ENCODE peak calls at places on chromosomes 2 and 18, in ten cellular contexts. C is stomach, W is K562, H is tibial nerve, E is ovary, O is A549, S is HepG2, K is esophagus muscularis mucosa, Q is sigmoid colon, A is transverse colon. G is an unnamed sample.

GRCh38 chr2:39216495-39217191 is 27.1 kb downstream of the CDKL4 start:
- DNase-seq in O (no peak), A (peak), W (no peak), S (peak), H (no peak), K (no peak), Q (no peak), C (peak), E (no peak), G (no peak)

GRCh38 chr2:222864296-222864695 is 3.5 kb downstream of the ACSL3 start:
- DNase-seq in W (peak), O (no peak), K (no peak), A (no peak), Q (no peak), C (no peak), S (peak), H (no peak), E (no peak), G (no peak)

GRCh38 chr18:74493689-74494088 is 2.5 kb upstream of the CNDP2 start:
- DNase-seq in Q (no peak), W (peak), H (no peak), E (no peak), A (peak), S (peak), K (no peak), O (peak), C (peak), G (peak)

GRCh38 chr2:120422761-120423160 is 76.8 kb downstream of the INHBB start:
- DNase-seq in A (no peak), E (no peak), H (no peak), S (no peak), Q (peak), C (peak), O (no peak), K (no peak), W (no peak), G (no peak)

GRCh38 chr18:37566479-37567060 is 972 bp upstream of the CELF4 start:
- DNase-seq in C (no peak), K (no peak), O (no peak), E (no peak), S (no peak), W (no peak), Q (peak), H (no peak), A (no peak), G (no peak)

GRCh38 chr18:25144835-25145234 is 207.1 kb downstream of the ZNF521 start:
- DNase-seq in E (no peak), W (no peak), H (no peak), Q (no peak), S (peak), C (no peak), K (no peak), O (no peak), A (no peak), G (no peak)

GRCh38 chr2:158128168-158128973 is 26.7 kb downstream of the UPP2 start:
- DNase-seq in K (no peak), Q (no peak), S (peak), O (no peak), E (no peak), H (no peak), C (peak), A (peak), W (no peak), G (no peak)

GRCh38 chr2:231905026-231905425 is 21.2 kb downstream of the NPPC start:
- DNase-seq in K (no peak), W (no peak), C (no peak), S (no peak), A (no peak), H (no peak), E (no peak), Q (peak), O (no peak), G (no peak)

GRCh38 chr2:223674998-223675609 is 72.9 kb upstream of the SCG2 start:
- DNase-seq in E (no peak), K (no peak), S (peak), C (no peak), Q (no peak), H (no peak), A (no peak), W (peak), O (peak), G (no peak)

GRCh38 chr2:51720826-51721225 is 688.9 kb upstream of the NRXN1 start:
- DNase-seq in O (no peak), C (no peak), H (no peak), K (no peak), Q (no peak), W (no peak), S (no peak), E (no peak), A (no peak), G (no peak)

GRCh38 chr2:177830881-177831386 is 241.6 kb downstream of the PDE11A start:
- DNase-seq in A (no peak), E (no peak), C (peak), K (no peak), S (no peak), Q (no peak), W (no peak), O (no peak), H (no peak), G (no peak)

GRCh38 chr18:77049938-77050337 is 82.6 kb downstream of the MBP start:
- DNase-seq in O (no peak), Q (no peak), S (no peak), C (no peak), W (no peak), E (no peak), H (no peak), K (no peak), A (no peak), G (no peak)

GRCh38 chr18:51342815-51343214 is 145.3 kb upstream of the MEX3C start:
- DNase-seq in Q (no peak), K (no peak), C (no peak), S (peak), E (no peak), W (peak), A (no peak), O (peak), H (no peak), G (no peak)

GRCh38 chr2:106858810-106859209 is 27.2 kb downstream of the ST6GAL2 start:
- DNase-seq in W (no peak), K (no peak), H (no peak), Q (no peak), S (no peak), C (no peak), E (no peak), A (no peak), O (no peak), G (no peak)

GRCh38 chr18:74329688-74330205 is 14.1 kb downstream of the C18orf63 start:
- DNase-seq in W (no peak), K (no peak), A (no peak), C (no peak), O (no peak), H (no peak), S (no peak), E (no peak), Q (no peak), G (no peak)

GRCh38 chr2:40435426-40436092 is 16.3 kb downstream of the SLC8A1 start:
- DNase-seq in E (no peak), O (no peak), H (no peak), W (no peak), S (no peak), C (no peak), A (no peak), K (no peak), Q (no peak), G (no peak)

GRCh38 chr18:70450658-70451253 is 161.9 kb downstream of the SOCS6 start:
- DNase-seq in S (no peak), K (no peak), E (no peak), W (no peak), C (no peak), Q (no peak), A (no peak), O (no peak), H (no peak), G (no peak)

GRCh38 chr2:124563415-124563814 is 538.3 kb downstream of the CNTNAP5 start:
- DNase-seq in O (no peak), H (no peak), A (no peak), Q (no peak), E (no peak), K (no peak), W (no peak), C (no peak), S (peak), G (no peak)

GRCh38 chr18:805008-805754 is 6.9 kb downstream of the YES1 start:
- DNase-seq in H (no peak), E (no peak), Q (no peak), W (no peak), K (no peak), O (no peak), S (no peak), C (no peak), A (no peak), G (no peak)

GRCh38 chr2:45652090-45653050 is 895 bp downstream of the PRKCE start:
- DNase-seq in W (no peak), O (no peak), S (no peak), Q (peak), A (peak), H (peak), C (peak), E (peak), K (no peak), G (peak)

GRCh38 chr2:54508521-54508920 is 52.4 kb downstream of the SPTBN1 start:
- DNase-seq in E (no peak), K (no peak), C (no peak), W (no peak), H (no peak), S (no peak), Q (no peak), A (no peak), O (no peak), G (no peak)

GRCh38 chr2:191936882-191937405 is 90.1 kb upstream of the CAVIN2 start:
- DNase-seq in C (no peak), Q (no peak), O (no peak), K (no peak), A (no peak), E (no peak), W (no peak), H (no peak), S (no peak), G (no peak)

GRCh38 chr2:127342101-127342500 is 45.7 kb downstream of the MAP3K2 start:
- DNase-seq in S (no peak), O (no peak), K (no peak), C (no peak), H (no peak), Q (no peak), W (no peak), A (no peak), E (no peak), G (no peak)

GRCh38 chr2:221377061-221377460 is 195.0 kb downstream of the EPHA4 start:
- DNase-seq in Q (no peak), C (no peak), O (no peak), H (no peak), K (no peak), A (no peak), S (no peak), E (no peak), W (no peak), G (no peak)

GRCh38 chr18:45551417-45551816 is 63.9 kb upstream of the SLC14A2 start:
- DNase-seq in A (no peak), H (no peak), E (no peak), W (no peak), O (no peak), K (no peak), S (no peak), C (no peak), Q (no peak), G (no peak)

GRCh38 chr18:59141294-59142068 is 1.8 kb downstream of the SEC11C start:
- DNase-seq in E (no peak), K (no peak), A (no peak), S (peak), H (no peak), O (no peak), Q (no peak), W (no peak), C (no peak), G (no peak)

GRCh38 chr18:7657050-7657449 is 89.9 kb downstream of the PTPRM start:
- DNase-seq in O (no peak), A (no peak), K (no peak), C (no peak), H (no peak), E (no peak), W (no peak), S (no peak), Q (no peak), G (no peak)

GRCh38 chr2:113103277-113103676 is 24.1 kb upstream of the IL1RN start:
- DNase-seq in C (no peak), A (no peak), W (no peak), K (no peak), H (no peak), O (no peak), S (no peak), Q (no peak), E (no peak), G (no peak)

GRCh38 chr2:113103958-113104627 is 23.3 kb upstream of the IL1RN start:
- DNase-seq in S (no peak), C (no peak), H (no peak), A (no peak), K (no peak), E (no peak), O (no peak), W (no peak), Q (no peak), G (no peak)

GRCh38 chr2:113098532-113098931 is 28.9 kb upstream of the IL1RN start:
- DNase-seq in Q (no peak), E (no peak), W (no peak), O (no peak), S (no peak), K (no peak), A (no peak), C (no peak), H (no peak), G (no peak)

GRCh38 chr2:113105047-113105446 is 22.4 kb upstream of the IL1RN start:
- DNase-seq in K (no peak), W (peak), S (no peak), E (no peak), C (no peak), O (peak), A (no peak), H (no peak), Q (no peak), G (no peak)

GRCh38 chr2:113102133-113102532 is 25.3 kb upstream of the IL1RN start:
- DNase-seq in C (no peak), O (no peak), E (no peak), Q (no peak), K (no peak), H (no peak), W (no peak), A (no peak), S (no peak), G (no peak)
- TF ChIP-seq POLR2A in C (no peak), O (no peak), E (no peak), Q (no peak), K (no peak), H (no peak), W (no peak), A (no peak), S (no peak), G (no peak)

GRCh38 chr2:18522484-18523146 is 37.8 kb downstream of the RDH14 start:
- DNase-seq in K (no peak), E (no peak), O (no peak), W (no peak), C (no peak), H (no peak), A (no peak), S (no peak), Q (no peak), G (no peak)
- TF ChIP-seq EP300 in K (no peak), E (no peak), O (no peak), W (no peak), C (no peak), H (no peak), A (no peak), S (no peak), Q (no peak), G (no peak)

GRCh38 chr18:63177259-63177658 is 142.3 kb downstream of the BCL2 start:
- DNase-seq in O (no peak), H (no peak), A (no peak), C (no peak), W (no peak), K (no peak), Q (no peak), E (no peak), S (no peak), G (no peak)

GRCh38 chr18:63175264-63175663 is 144.3 kb downstream of the BCL2 start:
- DNase-seq in A (no peak), K (no peak), S (no peak), H (no peak), Q (no peak), O (no peak), W (no peak), C (no peak), E (no peak), G (no peak)

GRCh38 chr18:63169853-63170252 is 149.7 kb downstream of the BCL2 start:
- DNase-seq in E (no peak), C (no peak), S (no peak), A (no peak), H (no peak), Q (no peak), K (no peak), W (no peak), O (no peak), G (no peak)

GRCh38 chr18:63177822-63178525 is 141.6 kb downstream of the BCL2 start:
- DNase-seq in O (no peak), K (no peak), Q (peak), C (no peak), E (no peak), A (peak), H (peak), S (no peak), W (no peak), G (no peak)

DNA sequence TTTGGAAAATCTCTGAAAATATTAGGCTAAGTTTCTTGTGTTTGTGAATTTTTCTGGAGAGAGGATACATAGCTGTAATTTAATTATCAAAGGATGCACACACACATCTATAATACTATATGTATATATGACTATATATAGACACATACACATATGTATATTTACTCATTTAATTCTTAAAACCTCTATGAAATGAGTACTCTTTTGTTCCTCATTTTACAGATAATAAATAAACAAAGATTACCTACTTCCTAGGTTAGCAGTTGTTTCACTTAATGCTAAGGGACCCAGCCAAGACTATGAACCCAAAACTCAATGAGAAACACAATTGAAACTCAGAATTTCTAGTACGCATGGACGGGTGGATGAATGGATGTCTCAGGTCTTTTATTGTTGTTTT is 145.6 kb downstream of the BCL2 start:
- DNase-seq in O (no peak), W (no peak), A (no peak), S (no peak), C (no peak), H (no peak), Q (no peak), K (no peak), E (no peak), G (no peak)
- TF ChIP-seq POLR2A in O (no peak), W (no peak), A (no peak), S (no peak), C (no peak), H (no peak), Q (no peak), K (no peak), E (no peak), G (no peak)

DNA sequence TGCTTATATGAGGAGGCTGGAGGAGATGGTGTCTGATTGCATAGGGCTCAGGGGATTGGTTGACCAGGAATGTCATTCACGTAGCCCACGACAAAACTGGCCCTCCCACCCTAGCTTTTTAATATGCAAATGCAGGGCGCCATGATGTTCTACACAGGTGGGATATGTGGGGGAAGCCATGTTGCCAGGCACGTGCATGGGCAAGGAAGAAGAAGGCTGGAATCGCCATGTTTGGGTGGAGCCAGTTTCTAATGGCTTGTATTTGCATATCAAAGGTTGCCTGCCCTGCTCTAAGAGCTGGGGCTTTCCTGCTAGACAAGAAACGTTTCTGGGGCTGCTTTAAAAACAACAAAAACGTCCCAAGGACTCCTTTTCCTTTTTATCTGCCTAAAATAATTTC is 26.5 kb upstream of the LINC00305 start:
- DNase-seq in Q (no peak), O (no peak), A (no peak), K (no peak), E (no peak), C (no peak), W (no peak), H (no peak), S (no peak), G (no peak)
- TF ChIP-seq EP300 in Q (no peak), O (no peak), A (no peak), K (no peak), E (no peak), C (no peak), W (no peak), H (no peak), S (no peak), G (no peak)

GRCh38 chr2:25825238-25825637 is 53.0 kb downstream of the ASXL2 start:
- DNase-seq in S (no peak), O (no peak), W (no peak), K (no peak), E (no peak), Q (no peak), A (no peak), H (no peak), C (no peak), G (no peak)
- TF ChIP-seq POLR2A in S (no peak), O (no peak), W (no peak), K (no peak), E (no peak), Q (no peak), A (no peak), H (no peak), C (no peak), G (no peak)

GRCh38 chr2:6922201-6922656 is 5.0 kb downstream of the RNF144A start:
- DNase-seq in H (no peak), W (no peak), O (no peak), C (no peak), E (no peak), S (peak), Q (no peak), K (no peak), A (no peak), G (peak)
- TF ChIP-seq EP300 in H (no peak), W (no peak), O (no peak), C (no peak), E (no peak), S (no peak), Q (no peak), K (no peak), A (no peak), G (no peak)

G was measured in upper lobe of left lung.